ENCODE peak calls at places on chromosomes 11 and 22, in four cellular contexts. One of them, this sample, is unnamed.

GRCh38 chr22:50242406-50242949 is 2.3 kb downstream of the TUBGCP6 start:
- DNase-seq in dorsolateral prefrontal cortex: no peak
- DNase-seq in RWPE1: no peak
- DNase-seq in MM.1S: no peak
- DNase-seq in this sample: no peak

GRCh38 chr11:78231962-78232459 is 43.3 kb downstream of the USP35 start:
- DNase-seq in RWPE1: peak
- DNase-seq in dorsolateral prefrontal cortex: no peak
- DNase-seq in MM.1S: peak
- DNase-seq in this sample: peak

GRCh38 chr11:76808996-76809395 is 25.8 kb downstream of the TSKU start:
- DNase-seq in dorsolateral prefrontal cortex: no peak
- DNase-seq in RWPE1: no peak
- DNase-seq in MM.1S: no peak
- DNase-seq in this sample: no peak

GRCh38 chr11:69808708-69809107 is 10.5 kb downstream of the FGF3 start:
- DNase-seq in RWPE1: no peak
- DNase-seq in MM.1S: no peak
- DNase-seq in dorsolateral prefrontal cortex: no peak
- DNase-seq in this sample: no peak

GRCh38 chr11:114080219-114080618 is 20.7 kb downstream of the ZBTB16 start:
- DNase-seq in RWPE1: peak
- DNase-seq in dorsolateral prefrontal cortex: peak
- DNase-seq in MM.1S: peak
- DNase-seq in this sample: peak

GRCh38 chr11:88300888-88301477 is 36.6 kb downstream of the CTSC start:
- DNase-seq in MM.1S: no peak
- DNase-seq in dorsolateral prefrontal cortex: no peak
- DNase-seq in RWPE1: no peak
- DNase-seq in this sample: no peak

GRCh38 chr11:95512682-95513081 is 276.9 kb downstream of the FAM76B start:
- DNase-seq in dorsolateral prefrontal cortex: no peak
- DNase-seq in RWPE1: peak
- DNase-seq in MM.1S: no peak
- DNase-seq in this sample: peak

GRCh38 chr11:129440028-129440630 is 64.5 kb downstream of the BARX2 start:
- DNase-seq in dorsolateral prefrontal cortex: no peak
- DNase-seq in MM.1S: no peak
- DNase-seq in RWPE1: peak
- DNase-seq in this sample: peak

GRCh38 chr11:60122414-60123036 is 34.1 kb downstream of the MS4A2 start:
- DNase-seq in dorsolateral prefrontal cortex: no peak
- DNase-seq in MM.1S: no peak
- DNase-seq in RWPE1: no peak
- DNase-seq in this sample: no peak

GRCh38 chr22:37681001-37681424 is 5.1 kb upstream of the NOL12 start:
- DNase-seq in MM.1S: no peak
- DNase-seq in dorsolateral prefrontal cortex: no peak
- DNase-seq in RWPE1: no peak
- DNase-seq in this sample: peak

GRCh38 chr22:38481871-38482332 is 14.0 kb downstream of the KDELR3 start:
- DNase-seq in dorsolateral prefrontal cortex: no peak
- DNase-seq in MM.1S: no peak
- DNase-seq in RWPE1: no peak
- DNase-seq in this sample: no peak

GRCh38 chr11:73649206-73649605 is 2.8 kb downstream of the PLEKHB1 start:
- DNase-seq in dorsolateral prefrontal cortex: no peak
- DNase-seq in RWPE1: no peak
- DNase-seq in MM.1S: no peak
- DNase-seq in this sample: no peak

GRCh38 chr22:35311551-35311999 is 11.9 kb downstream of the TOM1 start:
- DNase-seq in MM.1S: no peak
- DNase-seq in dorsolateral prefrontal cortex: no peak
- DNase-seq in RWPE1: no peak
- DNase-seq in this sample: no peak

GRCh38 chr11:67275606-67276409 is 9.5 kb downstream of the GRK2 start:
- DNase-seq in MM.1S: no peak
- DNase-seq in dorsolateral prefrontal cortex: peak
- DNase-seq in RWPE1: no peak
- DNase-seq in this sample: no peak
- TF ChIP-seq CTCF in MM.1S: no peak
- TF ChIP-seq CTCF in dorsolateral prefrontal cortex: no peak
- TF ChIP-seq CTCF in RWPE1: no peak
- TF ChIP-seq CTCF in this sample: no peak

DNA sequence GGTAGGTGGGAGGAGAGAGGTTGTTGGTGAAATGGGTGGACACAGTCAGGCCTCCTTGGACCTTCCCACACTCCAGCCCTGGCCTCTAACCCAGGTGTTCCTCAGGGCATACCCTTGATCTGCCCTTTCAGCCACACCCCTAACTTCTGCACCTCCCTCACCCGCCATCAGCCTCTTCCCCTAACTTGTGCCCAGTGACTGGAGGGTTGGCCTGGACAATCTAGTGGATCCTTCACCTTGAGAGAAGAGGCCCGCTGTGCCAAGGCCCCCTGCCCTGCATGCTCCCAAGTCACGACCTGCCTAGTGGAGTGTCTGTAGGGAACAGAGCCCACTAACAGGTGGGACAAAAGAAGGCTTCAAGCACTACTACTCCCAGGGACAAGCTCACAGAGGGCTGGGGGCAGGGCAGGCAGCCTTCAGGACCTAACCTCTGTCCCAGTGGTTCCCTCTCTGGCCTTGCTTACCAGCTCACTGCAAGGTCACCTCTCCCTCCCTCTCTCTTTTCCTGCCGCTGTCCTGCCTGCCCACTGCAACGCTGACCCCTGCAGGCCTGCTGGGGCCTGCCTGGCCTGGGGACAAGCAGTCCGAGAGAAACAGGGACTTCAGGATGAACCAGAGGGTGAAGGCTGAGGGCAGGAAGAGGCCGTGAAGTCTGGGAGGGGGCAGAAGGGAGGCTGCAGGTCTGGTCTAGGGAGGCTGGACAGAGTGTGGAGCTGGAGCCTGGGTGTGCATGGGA is 3.3 kb downstream of the SYT7 start:
- DNase-seq in MM.1S: no peak
- DNase-seq in dorsolateral prefrontal cortex: no peak
- DNase-seq in RWPE1: no peak
- DNase-seq in this sample: no peak
- TF ChIP-seq CTCF in MM.1S: no peak
- TF ChIP-seq CTCF in dorsolateral prefrontal cortex: no peak
- TF ChIP-seq CTCF in RWPE1: no peak
- TF ChIP-seq CTCF in this sample: no peak

GRCh38 chr11:47105541-47105940 is 71.1 kb downstream of the ARFGAP2 start:
- DNase-seq in RWPE1: no peak
- DNase-seq in dorsolateral prefrontal cortex: no peak
- DNase-seq in MM.1S: no peak
- DNase-seq in this sample: no peak

GRCh38 chr11:47099918-47100315 is 76.8 kb downstream of the ARFGAP2 start:
- DNase-seq in MM.1S: no peak
- DNase-seq in dorsolateral prefrontal cortex: no peak
- DNase-seq in RWPE1: no peak
- DNase-seq in this sample: no peak

GRCh38 chr11:47099213-47099917 is 77.3 kb downstream of the ARFGAP2 start:
- DNase-seq in MM.1S: no peak
- DNase-seq in dorsolateral prefrontal cortex: no peak
- DNase-seq in RWPE1: no peak
- DNase-seq in this sample: peak

GRCh38 chr11:47104337-47104950 is 72.2 kb downstream of the ARFGAP2 start:
- DNase-seq in dorsolateral prefrontal cortex: no peak
- DNase-seq in MM.1S: no peak
- DNase-seq in RWPE1: no peak
- DNase-seq in this sample: no peak

DNA sequence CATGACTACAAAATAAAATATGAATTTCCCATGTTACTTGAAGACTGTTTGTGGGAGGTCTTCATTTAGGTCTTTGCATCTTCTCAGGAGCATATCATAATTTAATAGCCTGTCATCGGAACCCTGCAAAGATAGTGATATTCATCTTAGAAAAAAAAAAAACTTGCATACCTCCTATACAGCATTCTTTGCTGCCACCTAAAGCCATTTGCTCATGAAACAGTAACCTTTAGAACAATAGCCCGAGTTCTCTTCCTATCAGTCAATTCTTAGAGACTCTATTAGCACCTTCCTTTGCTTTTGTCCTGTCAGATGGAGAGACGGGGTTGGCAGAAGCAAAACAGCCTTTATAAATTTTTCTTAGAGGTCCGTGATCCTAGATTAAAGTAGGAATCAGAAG is 75.2 kb downstream of the ARFGAP2 start:
- DNase-seq in dorsolateral prefrontal cortex: no peak
- DNase-seq in MM.1S: no peak
- DNase-seq in RWPE1: no peak
- DNase-seq in this sample: no peak
- TF ChIP-seq CTCF in dorsolateral prefrontal cortex: no peak
- TF ChIP-seq CTCF in MM.1S: no peak
- TF ChIP-seq CTCF in RWPE1: no peak
- TF ChIP-seq CTCF in this sample: no peak

DNA sequence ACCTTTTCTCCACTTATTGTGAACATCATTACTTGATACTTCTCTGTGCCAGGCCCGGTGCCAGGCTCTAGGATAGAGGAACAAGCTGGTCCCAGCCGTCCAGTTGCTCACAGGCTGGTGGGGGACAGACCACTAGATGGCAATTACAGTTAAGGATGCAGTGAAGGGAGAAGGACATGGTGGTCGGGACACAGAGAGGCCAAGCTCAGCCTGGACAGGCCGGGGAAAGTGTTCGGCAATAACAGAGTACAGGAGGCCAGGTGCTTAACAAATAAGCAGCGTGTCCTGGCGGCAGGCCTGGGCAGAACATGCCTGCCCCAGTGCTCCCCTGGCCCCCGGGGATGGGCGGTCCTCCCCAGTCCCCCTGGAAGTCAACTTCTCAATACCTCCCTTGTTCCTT is 5.5 kb downstream of the LGALS12 start:
- DNase-seq in dorsolateral prefrontal cortex: no peak
- DNase-seq in RWPE1: no peak
- DNase-seq in MM.1S: no peak
- DNase-seq in this sample: no peak
- TF ChIP-seq CTCF in dorsolateral prefrontal cortex: no peak
- TF ChIP-seq CTCF in RWPE1: no peak
- TF ChIP-seq CTCF in MM.1S: no peak
- TF ChIP-seq CTCF in this sample: no peak

DNA sequence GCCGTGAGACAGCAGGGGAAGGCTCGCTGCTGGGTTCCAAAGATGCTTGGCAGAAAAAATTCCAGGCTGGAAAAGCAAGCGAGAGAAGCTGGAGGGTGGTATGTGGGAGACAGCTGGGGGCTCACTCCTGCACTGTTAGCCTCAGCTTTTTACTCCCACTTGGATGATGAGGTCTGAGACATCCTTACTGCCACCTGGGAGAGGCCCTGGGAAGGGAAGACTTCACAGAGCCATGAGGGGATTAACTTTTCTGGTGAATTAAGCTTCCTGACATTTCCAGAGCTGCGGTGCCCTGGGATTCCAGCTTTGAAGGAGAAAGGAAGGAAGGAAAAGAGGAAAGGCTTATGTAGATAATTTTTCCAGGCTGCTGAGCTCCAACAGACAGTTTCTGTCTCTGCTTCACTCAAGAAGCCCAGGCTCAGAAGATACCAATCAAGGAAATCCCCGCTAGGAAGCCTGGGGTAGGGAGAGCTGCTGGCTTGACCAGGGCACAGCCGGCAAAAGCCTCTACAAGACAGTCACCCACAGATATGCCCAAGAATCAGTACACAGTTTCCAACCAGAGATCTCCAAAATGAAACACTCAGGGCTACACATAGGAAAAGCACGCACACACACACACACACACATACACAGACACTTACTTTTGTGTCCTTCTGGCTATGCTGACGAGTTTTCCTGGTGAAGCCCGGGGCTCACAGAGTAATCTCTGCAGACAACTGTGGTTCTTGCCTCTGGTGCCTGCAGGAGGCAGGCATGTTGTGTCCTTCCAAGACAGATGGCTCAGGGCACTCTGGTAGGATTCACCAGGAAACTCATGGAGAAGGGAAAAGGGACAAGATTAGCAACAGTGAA is 907 bp downstream of the MCHR1 start:
- DNase-seq in MM.1S: no peak
- DNase-seq in RWPE1: no peak
- DNase-seq in dorsolateral prefrontal cortex: no peak
- DNase-seq in this sample: no peak
- TF ChIP-seq CTCF in MM.1S: no peak
- TF ChIP-seq CTCF in RWPE1: no peak
- TF ChIP-seq CTCF in dorsolateral prefrontal cortex: no peak
- TF ChIP-seq CTCF in this sample: no peak

GRCh38 chr11:117614695-117615094 is 182.3 kb downstream of the DSCAML1 start:
- DNase-seq in RWPE1: no peak
- DNase-seq in MM.1S: no peak
- DNase-seq in dorsolateral prefrontal cortex: no peak
- DNase-seq in this sample: no peak
- TF ChIP-seq CTCF in RWPE1: no peak
- TF ChIP-seq CTCF in MM.1S: no peak
- TF ChIP-seq CTCF in dorsolateral prefrontal cortex: no peak
- TF ChIP-seq CTCF in this sample: no peak

DNA sequence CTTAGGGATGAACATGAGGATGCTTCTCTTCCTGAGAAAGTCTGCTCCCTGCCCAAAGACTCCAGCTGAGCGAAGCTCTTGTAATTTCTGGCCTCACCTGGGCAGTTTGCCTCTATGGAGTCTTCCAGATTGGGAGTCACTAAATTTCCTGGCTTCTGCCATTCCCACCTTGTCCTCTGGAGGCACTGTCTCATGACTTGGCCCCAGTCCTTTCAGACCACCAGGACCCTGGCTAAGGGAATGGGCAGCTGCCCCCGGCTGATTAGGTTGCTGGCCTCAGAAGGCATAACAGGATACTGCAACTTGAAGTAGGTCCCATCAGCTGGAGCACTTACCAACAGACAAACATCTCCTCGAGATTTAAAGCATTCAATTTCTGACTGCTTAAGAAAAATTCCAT is 128.1 kb upstream of the SPON1 start:
- DNase-seq in dorsolateral prefrontal cortex: no peak
- DNase-seq in MM.1S: no peak
- DNase-seq in RWPE1: no peak
- DNase-seq in this sample: no peak
- TF ChIP-seq CTCF in dorsolateral prefrontal cortex: no peak
- TF ChIP-seq CTCF in MM.1S: peak
- TF ChIP-seq CTCF in RWPE1: peak
- TF ChIP-seq CTCF in this sample: peak

GRCh38 chr11:119306373-119306890 is 10.5 kb downstream of the MCAM start:
- DNase-seq in MM.1S: no peak
- DNase-seq in dorsolateral prefrontal cortex: no peak
- DNase-seq in RWPE1: no peak
- DNase-seq in this sample: peak

GRCh38 chr11:119309411-119309810 is 7.5 kb downstream of the MCAM start:
- DNase-seq in RWPE1: no peak
- DNase-seq in dorsolateral prefrontal cortex: no peak
- DNase-seq in MM.1S: no peak
- DNase-seq in this sample: no peak

GRCh38 chr11:119307974-119308373 is 9.0 kb downstream of the MCAM start:
- DNase-seq in MM.1S: no peak
- DNase-seq in dorsolateral prefrontal cortex: no peak
- DNase-seq in RWPE1: no peak
- DNase-seq in this sample: no peak

GRCh38 chr11:119305556-119306372 is 11.2 kb downstream of the MCAM start:
- DNase-seq in MM.1S: no peak
- DNase-seq in RWPE1: no peak
- DNase-seq in dorsolateral prefrontal cortex: no peak
- DNase-seq in this sample: no peak

GRCh38 chr11:119307219-119307618 is 9.7 kb downstream of the MCAM start:
- DNase-seq in RWPE1: no peak
- DNase-seq in MM.1S: no peak
- DNase-seq in dorsolateral prefrontal cortex: no peak
- DNase-seq in this sample: no peak
- TF ChIP-seq CTCF in RWPE1: no peak
- TF ChIP-seq CTCF in MM.1S: no peak
- TF ChIP-seq CTCF in dorsolateral prefrontal cortex: no peak
- TF ChIP-seq CTCF in this sample: no peak

This sample was measured in MCF 10A.